ENCODE peak calls at places on chromosomes 16 and 17, in five cellular contexts. C is effector CD4-positive, alpha-beta T cell; Z is nucleus accumbens; A is Caki2; L is fibroblast of mammary gland. R is an unnamed sample.

GRCh38 chr17:66354981-66355380 is 52.6 kb downstream of the PRKCA start:
- DNase-seq in C (no peak), Z (no peak), A (no peak), L (peak; percentile 66), R (peak; percentile 41)

GRCh38 chr17:47267354-47267828 is 13.8 kb downstream of the ITGB3 start:
- DNase-seq in C (no peak), Z (no peak), A (peak; percentile 96), L (peak; percentile 99), R (peak; percentile 98)

GRCh38 chr16:87580855-87581261 is 21.4 kb upstream of the JPH3 start:
- DNase-seq in C (no peak), Z (no peak), A (peak; percentile 87), L (peak; percentile 88), R (peak; percentile 57)

GRCh38 chr16:81997738-81998137 is 13.5 kb downstream of the SDR42E1 start:
- DNase-seq in C (no peak), Z (no peak), A (peak; percentile 39), L (peak; percentile 57), R (peak; percentile 84)

GRCh38 chr17:33520404-33521032 is 227.4 kb upstream of the ASIC2 start:
- DNase-seq in C (no peak), Z (peak; percentile 18), A (peak; percentile 12), L (peak; percentile 26), R (no peak)

GRCh38 chr16:64771273-64771672 is 350.6 kb downstream of the CDH11 start:
- DNase-seq in C (no peak), Z (no peak), A (no peak), L (no peak), R (no peak)

GRCh38 chr17:37742114-37742761 is 2.6 kb downstream of the HNF1B start:
- DNase-seq in C (no peak), Z (no peak), A (peak; percentile 70), L (no peak), R (peak; percentile 38)

GRCh38 chr16:25064967-25065366 is 46.6 kb upstream of the LCMT1 start:
- DNase-seq in C (no peak), Z (peak; percentile 60), A (no peak), L (no peak), R (no peak)

GRCh38 chr16:85800321-85800669 is 800 bp downstream of the COX4I1 start:
- DNase-seq in C (no peak), Z (no peak), A (no peak), L (no peak), R (no peak)

GRCh38 chr17:64420143-64420670 is 28.7 kb upstream of the MILR1 start:
- DNase-seq in C (peak; percentile 33), Z (peak; percentile 13), A (peak; percentile 64), L (peak; percentile 90), R (peak; percentile 72)

GRCh38 chr17:68324114-68324513 is 32.8 kb downstream of the ARSG start:
- DNase-seq in C (no peak), Z (no peak), A (no peak), L (no peak), R (no peak)

GRCh38 chr17:4708436-4708835 is 2.0 kb upstream of the ARRB2 start:
- DNase-seq in C (peak; percentile 36), Z (peak; percentile 29), A (peak; percentile 23), L (no peak), R (no peak)

GRCh38 chr16:16150117-16150877 is 73.0 kb downstream of the ABCC6 start:
- DNase-seq in C (no peak), Z (peak; percentile 87), A (no peak), L (peak; percentile 54), R (peak; percentile 59)

GRCh38 chr17:60594747-60595146 is 5.2 kb upstream of the PPM1D start:
- DNase-seq in C (no peak), Z (no peak), A (no peak), L (no peak), R (no peak)

GRCh38 chr17:71959129-71959528 is 161.7 kb upstream of the SOX9 start:
- DNase-seq in C (no peak), Z (no peak), A (no peak), L (peak; percentile 20), R (peak; percentile 13)

GRCh38 chr16:3149630-3150345 is 15.0 kb downstream of the ZNF213 start:
- DNase-seq in C (no peak), Z (peak; percentile 72), A (peak; percentile 80), L (peak; percentile 53), R (peak; percentile 60)

GRCh38 chr16:80614908-80615696 is 74.3 kb downstream of the DYNLRB2 start:
- DNase-seq in C (no peak), Z (no peak), A (no peak), L (peak; percentile 73), R (peak; percentile 85)

GRCh38 chr17:42363767-42364585 is 24.3 kb downstream of the STAT3 start:
- DNase-seq in C (no peak), Z (no peak), A (no peak), L (peak; percentile 57), R (peak; percentile 73)

GRCh38 chr17:5413682-5414081 is 5.8 kb downstream of the NUP88 start:
- DNase-seq in C (no peak), Z (no peak), A (peak; percentile 67), L (peak; percentile 96), R (peak; percentile 88)

GRCh38 chr17:57425903-57426574 is 169.7 kb downstream of the MSI2 start:
- DNase-seq in C (no peak), Z (no peak), A (no peak), L (no peak), R (no peak)

GRCh38 chr16:19502395-19503131 is 19.3 kb downstream of the GDE1 start:
- DNase-seq in C (peak; percentile 51), Z (peak; percentile 43), A (peak; percentile 47), L (peak; percentile 79), R (peak; percentile 77)

GRCh38 chr16:27264151-27264550 is 4.4 kb downstream of the NSMCE1 start:
- DNase-seq in C (no peak), Z (no peak), A (no peak), L (peak; percentile 78), R (peak; percentile 66)

GRCh38 chr17:75652934-75653549 is 13.9 kb downstream of the RECQL5 start:
- DNase-seq in C (no peak), Z (peak; percentile 41), A (peak; percentile 33), L (peak; percentile 30), R (peak; percentile 16)

GRCh38 chr16:70158261-70158939 is 15.2 kb upstream of the CLEC18C start:
- DNase-seq in C (no peak), Z (no peak), A (no peak), L (no peak), R (no peak)

GRCh38 chr16:23302045-23302956 is at the start of gene SCNN1B:
- DNase-seq in C (no peak), Z (no peak), A (peak; percentile 12), L (no peak), R (no peak)

GRCh38 chr17:55567240-55568216 is 56.3 kb upstream of the SMIM36 start:
- DNase-seq in C (no peak), Z (no peak), A (no peak), L (peak; percentile 40), R (peak; percentile 25)

R was measured in astrocyte of the spinal cord.